ENCODE peak calls at places on chromosomes 13 and 19, in six cellular contexts. R, B, T, K, O and H are unnamed samples.

GRCh38 chr13:52599037-52599852 is 43.0 kb upstream of the HNRNPA1L2 start:
- DNase-seq in R (peak), B (no peak), T (no peak), K (no peak), O (no peak), H (peak)

GRCh38 chr19:9008667-9009066 is 1.5 kb downstream of the MUC16 start:
- DNase-seq in R (no peak), B (no peak), T (no peak), K (no peak), O (no peak), H (no peak)

GRCh38 chr19:45767410-45767880 is 1.6 kb downstream of the SIX5 start:
- DNase-seq in R (peak), B (peak), T (peak), K (peak), O (peak), H (peak)

GRCh38 chr19:56712609-56713008 is 41.1 kb upstream of the ZNF835 start:
- DNase-seq in R (no peak), B (no peak), T (no peak), K (peak), O (no peak), H (no peak)

GRCh38 chr13:94858856-94859811 is 146.8 kb upstream of the SOX21 start:
- DNase-seq in R (no peak), B (no peak), T (no peak), K (no peak), O (no peak), H (peak)

GRCh38 chr13:112448621-112449544 is 72.7 kb downstream of the SPACA7 start:
- DNase-seq in R (no peak), B (no peak), T (no peak), K (no peak), O (no peak), H (no peak)

GRCh38 chr19:40598121-40598917 is 2.9 kb upstream of the LTBP4 start:
- DNase-seq in R (peak), B (peak), T (peak), K (peak), O (no peak), H (peak)

GRCh38 chr13:61466280-61466679 is 50.6 kb upstream of the PCDH20 start:
- DNase-seq in R (peak), B (peak), T (no peak), K (peak), O (no peak), H (no peak)

GRCh38 chr13:24911135-24911524 is 147.2 kb downstream of the RNF17 start:
- DNase-seq in R (peak), B (no peak), T (no peak), K (no peak), O (no peak), H (no peak)

GRCh38 chr19:8512115-8512967 is 1.6 kb downstream of the ZNF414 start:
- DNase-seq in R (peak), B (peak), T (no peak), K (no peak), O (no peak), H (no peak)

GRCh38 chr13:44004881-44005280 is 125.2 kb downstream of the LACC1 start:
- DNase-seq in R (peak), B (no peak), T (peak), K (no peak), O (peak), H (peak)

GRCh38 chr19:29171525-29171924 is 41.4 kb downstream of the UQCRFS1 start:
- DNase-seq in R (no peak), B (no peak), T (no peak), K (no peak), O (no peak), H (no peak)

GRCh38 chr13:50617134-50617721 is 226.3 kb downstream of the DLEU7 start:
- DNase-seq in R (peak), B (no peak), T (no peak), K (no peak), O (peak), H (peak)

GRCh38 chr13:91133941-91134772 is 213.3 kb upstream of the MIR17HG start:
- DNase-seq in R (peak), B (peak), T (peak), K (peak), O (peak), H (peak)

GRCh38 chr19:10551698-10552301 is 8.1 kb downstream of the ATG4D start:
- DNase-seq in R (peak), B (peak), T (no peak), K (peak), O (no peak), H (no peak)

GRCh38 chr13:111382877-111383276 is 62.4 kb downstream of the TEX29 start:
- DNase-seq in R (no peak), B (no peak), T (no peak), K (no peak), O (no peak), H (no peak)

GRCh38 chr13:99322297-99323103 is 15.3 kb upstream of the GPR183 start:
- DNase-seq in R (peak), B (no peak), T (no peak), K (no peak), O (peak), H (peak)

GRCh38 chr13:24615114-24615513 is 65.1 kb upstream of the ATP12A start:
- DNase-seq in R (no peak), B (no peak), T (no peak), K (no peak), O (no peak), H (no peak)

GRCh38 chr19:5170329-5170745 is 170.3 kb downstream of the PTPRS start:
- DNase-seq in R (no peak), B (peak), T (no peak), K (peak), O (no peak), H (no peak)

GRCh38 chr13:28843594-28843993 is 23.5 kb downstream of the MTUS2 start:
- DNase-seq in R (no peak), B (no peak), T (no peak), K (no peak), O (no peak), H (no peak)

GRCh38 chr13:102182170-102182569 is 219.7 kb downstream of the FGF14 start:
- DNase-seq in R (no peak), B (no peak), T (no peak), K (no peak), O (no peak), H (no peak)

GRCh38 chr13:86681223-86681622 is 882.0 kb upstream of the SLITRK6 start:
- DNase-seq in R (no peak), B (no peak), T (no peak), K (no peak), O (no peak), H (no peak)

GRCh38 chr19:10173527-10173926 is 21.2 kb downstream of the DNMT1 start:
- DNase-seq in R (peak), B (no peak), T (no peak), K (no peak), O (no peak), H (no peak)

GRCh38 chr13:93227280-93227905 is 786 bp downstream of the GPC6 start:
- DNase-seq in R (no peak), B (peak), T (no peak), K (peak), O (peak), H (no peak)

GRCh38 chr19:2811221-2811722 is 8.4 kb upstream of the ZNF554 start:
- DNase-seq in R (no peak), B (no peak), T (no peak), K (no peak), O (no peak), H (no peak)

GRCh38 chr13:39765801-39766463 is 110.5 kb downstream of the COG6 start:
- DNase-seq in R (peak), B (peak), T (no peak), K (peak), O (no peak), H (peak)

GRCh38 chr19:6221878-6222746 is 57.7 kb downstream of the MLLT1 start:
- DNase-seq in R (no peak), B (no peak), T (no peak), K (no peak), O (no peak), H (no peak)

GRCh38 chr13:110326263-110326904 is 19.3 kb downstream of the COL4A2 start:
- DNase-seq in R (no peak), B (no peak), T (no peak), K (peak), O (no peak), H (no peak)

GRCh38 chr19:18401580-18402112 is 4.2 kb upstream of the LRRC25 start:
- DNase-seq in R (peak), B (no peak), T (no peak), K (peak), O (no peak), H (no peak)

GRCh38 chr19:14006766-14007562 is 844 bp upstream of the RFX1 start:
- DNase-seq in R (no peak), B (peak), T (no peak), K (no peak), O (no peak), H (no peak)

GRCh38 chr19:47350599-47350998 is 1.5 kb downstream of the DHX34 start:
- DNase-seq in R (no peak), B (no peak), T (no peak), K (no peak), O (no peak), H (no peak)

GRCh38 chr19:3849092-3849491 is 19.7 kb downstream of the ZFR2 start:
- DNase-seq in R (peak), B (peak), T (no peak), K (peak), O (no peak), H (peak)

GRCh38 chr19:10808937-10809655 is 26.9 kb downstream of the TMED1 start:
- DNase-seq in R (peak), B (no peak), T (no peak), K (no peak), O (peak), H (no peak)

GRCh38 chr19:53112286-53112685 is 9.1 kb upstream of the ZNF160 start:
- DNase-seq in R (no peak), B (no peak), T (no peak), K (no peak), O (no peak), H (no peak)

GRCh38 chr13:40597735-40598365 is 68.6 kb downstream of the FOXO1 start:
- DNase-seq in R (peak), B (peak), T (no peak), K (no peak), O (no peak), H (no peak)

GRCh38 chr13:109567315-109567714 is 219.1 kb downstream of the IRS2 start:
- DNase-seq in R (no peak), B (no peak), T (no peak), K (no peak), O (no peak), H (no peak)

GRCh38 chr13:41960195-41960699 is 662 bp downstream of the VWA8 start:
- DNase-seq in R (peak), B (no peak), T (no peak), K (peak), O (no peak), H (peak)